ENCODE peak calls at places on chromosomes 12 and 14, in nine cellular contexts. F, J, W, X, S, M, D, U and L are unnamed samples.

GRCh38 chr12:55713721-55714120 is 2.1 kb upstream of the BLOC1S1 start:
- DNase-seq in F (no peak), J (no peak), W (no peak), X (no peak), S (no peak), M (no peak), D (no peak), U (no peak), L (no peak)

GRCh38 chr12:132673288-132674179 is 13.6 kb downstream of the POLE start:
- DNase-seq in F (no peak), J (no peak), W (no peak), X (no peak), S (no peak), M (no peak), D (no peak), U (peak; percentile 41), L (no peak)

GRCh38 chr14:89141862-89142261 is 275.2 kb downstream of the FOXN3 start:
- DNase-seq in F (no peak), J (no peak), W (no peak), X (no peak), S (no peak), M (no peak), D (no peak), U (no peak), L (no peak)

GRCh38 chr12:119183942-119184695 is 5.4 kb downstream of the HSPB8 start:
- DNase-seq in F (no peak), J (no peak), W (no peak), X (no peak), S (no peak), M (peak; percentile 42), D (no peak), U (no peak), L (no peak)

GRCh38 chr14:31110872-31111271 is 84.7 kb upstream of the STRN3 start:
- DNase-seq in F (no peak), J (no peak), W (no peak), X (no peak), S (no peak), M (no peak), D (no peak), U (no peak), L (no peak)

GRCh38 chr12:89160716-89161123 is 191.6 kb downstream of the DUSP6 start:
- DNase-seq in F (no peak), J (peak; percentile 74), W (no peak), X (no peak), S (peak; percentile 25), M (peak; percentile 43), D (no peak), U (no peak), L (no peak)

GRCh38 chr12:47156167-47156736 is 76.5 kb upstream of the AMIGO2 start:
- DNase-seq in F (no peak), J (no peak), W (peak; percentile 28), X (no peak), S (no peak), M (no peak), D (no peak), U (no peak), L (no peak)

GRCh38 chr12:70154960-70155589 is 88.2 kb upstream of the CNOT2 start:
- DNase-seq in F (no peak), J (no peak), W (no peak), X (no peak), S (no peak), M (no peak), D (no peak), U (no peak), L (no peak)

GRCh38 chr14:73824536-73824935 is 27.1 kb upstream of the PTGR2 start:
- DNase-seq in F (no peak), J (no peak), W (no peak), X (no peak), S (no peak), M (no peak), D (no peak), U (no peak), L (no peak)

GRCh38 chr14:101970830-101971400 is 6.5 kb downstream of the DYNC1H1 start:
- DNase-seq in F (no peak), J (no peak), W (no peak), X (no peak), S (no peak), M (no peak), D (no peak), U (no peak), L (no peak)

GRCh38 chr12:53056296-53056695 is 6.4 kb downstream of the TNS2 start:
- DNase-seq in F (no peak), J (peak; percentile 26), W (no peak), X (no peak), S (no peak), M (no peak), D (no peak), U (no peak), L (no peak)

GRCh38 chr12:107318554-107318803 is 225.1 kb upstream of the CRY1 start:
- DNase-seq in F (no peak), J (no peak), W (no peak), X (no peak), S (no peak), M (no peak), D (no peak), U (no peak), L (no peak)

GRCh38 chr14:88576222-88576621 is 13.4 kb downstream of the ZC3H14 start:
- DNase-seq in F (no peak), J (no peak), W (no peak), X (no peak), S (no peak), M (no peak), D (no peak), U (no peak), L (no peak)

GRCh38 chr12:132731574-132731973 is 20.9 kb downstream of the PGAM5 start:
- DNase-seq in F (no peak), J (no peak), W (no peak), X (no peak), S (no peak), M (no peak), D (no peak), U (no peak), L (no peak)

GRCh38 chr12:57149309-57149900 is 2.0 kb upstream of the LRP1-AS start:
- DNase-seq in F (no peak), J (peak; percentile 90), W (no peak), X (no peak), S (no peak), M (peak; percentile 79), D (no peak), U (no peak), L (no peak)

GRCh38 chr14:91729756-91730155 is 2.1 kb downstream of the CATSPERB start:
- DNase-seq in F (no peak), J (no peak), W (no peak), X (no peak), S (no peak), M (no peak), D (no peak), U (no peak), L (no peak)

GRCh38 chr12:25056011-25056410 is 107.1 kb upstream of the BCAT1 start:
- DNase-seq in F (no peak), J (no peak), W (no peak), X (no peak), S (no peak), M (no peak), D (no peak), U (no peak), L (no peak)

GRCh38 chr12:19203013-19203412 is 73.5 kb downstream of the PLEKHA5 start:
- DNase-seq in F (no peak), J (no peak), W (no peak), X (no peak), S (no peak), M (no peak), D (no peak), U (no peak), L (no peak)

GRCh38 chr14:105144666-105145380 is 23.8 kb downstream of the JAG2 start:
- DNase-seq in F (no peak), J (peak; percentile 74), W (no peak), X (no peak), S (no peak), M (peak; percentile 10), D (no peak), U (no peak), L (no peak)

GRCh38 chr12:32471601-32472001 is 72.2 kb downstream of the FGD4 start:
- DNase-seq in F (no peak), J (no peak), W (no peak), X (no peak), S (no peak), M (no peak), D (no peak), U (no peak), L (no peak)

GRCh38 chr12:113334786-113335539 is at the start of gene SLC8B1:
- DNase-seq in F (peak; percentile 62), J (peak; percentile 96), W (peak; percentile 81), X (peak; percentile 83), S (peak; percentile 90), M (peak; percentile 79), D (peak; percentile 76), U (peak; percentile 98), L (peak; percentile 15)

GRCh38 chr12:29283969-29284368 is 97.0 kb downstream of the ERGIC2 start:
- DNase-seq in F (no peak), J (no peak), W (no peak), X (no peak), S (no peak), M (no peak), D (no peak), U (no peak), L (no peak)

GRCh38 chr12:113934060-113934829 is 31.9 kb downstream of the RBM19 start:
- DNase-seq in F (no peak), J (no peak), W (no peak), X (no peak), S (no peak), M (no peak), D (no peak), U (no peak), L (no peak)

GRCh38 chr12:75487310-75487709 is 6.8 kb downstream of the GLIPR1 start:
- DNase-seq in F (no peak), J (no peak), W (no peak), X (no peak), S (no peak), M (no peak), D (no peak), U (no peak), L (no peak)

GRCh38 chr14:102786758-102787157 is 9.5 kb downstream of the TRAF3 start:
- DNase-seq in F (no peak), J (no peak), W (no peak), X (no peak), S (no peak), M (no peak), D (no peak), U (no peak), L (no peak)

GRCh38 chr14:61887628-61888027 is 125.4 kb downstream of the SNAPC1 start:
- DNase-seq in F (no peak), J (no peak), W (no peak), X (no peak), S (no peak), M (no peak), D (no peak), U (no peak), L (no peak)

GRCh38 chr14:104139460-104140212 is 1.2 kb downstream of the KIF26A start:
- DNase-seq in F (no peak), J (peak; percentile 72), W (no peak), X (no peak), S (no peak), M (no peak), D (no peak), U (peak; percentile 66), L (no peak)